ENCODE peak calls at places on chromosomes 5 and 9, in seven cellular contexts. O is NCI-H2171, I is NCI-H748 treated with DMSO at 0.1 percent for 48 hours, L is cardiac fibroblast, Z is Caki2, A is WTC11, C is cardiac muscle cell. F is an unnamed sample.

GRCh38 chr9:71483457-71483856 is 284.9 kb downstream of the CEMIP2 start:
- DNase-seq in O (no peak), I (no peak), L (no peak), Z (no peak), A (no peak), C (no peak), F (no peak)

GRCh38 chr5:168528521-168529360 is at the start of gene FBLL1:
- DNase-seq in O (no peak), I (peak), L (peak), Z (peak), A (peak), C (peak), F (peak)

GRCh38 chr9:117412841-117413240 is 2.0 kb downstream of the ASTN2 start:
- DNase-seq in O (peak), I (peak), L (no peak), Z (no peak), A (no peak), C (no peak), F (no peak)

GRCh38 chr9:122954253-122954691 is 13.5 kb downstream of the RABGAP1 start:
- DNase-seq in O (no peak), I (no peak), L (peak), Z (peak), A (no peak), C (peak), F (no peak)

GRCh38 chr5:147203208-147203607 is 31.6 kb upstream of the STK32A start:
- DNase-seq in O (no peak), I (no peak), L (no peak), Z (no peak), A (no peak), C (no peak), F (no peak)

GRCh38 chr5:157449011-157449723 is 10.8 kb upstream of the NIPAL4 start:
- DNase-seq in O (no peak), I (no peak), L (peak), Z (no peak), A (no peak), C (peak), F (no peak)

GRCh38 chr9:121612511-121612998 is 38.9 kb upstream of the DAB2IP start:
- DNase-seq in O (no peak), I (no peak), L (no peak), Z (no peak), A (no peak), C (no peak), F (no peak)

GRCh38 chr9:69898714-69899209 is 78.1 kb downstream of the CFAP95 start:
- DNase-seq in O (no peak), I (no peak), L (peak), Z (peak), A (no peak), C (peak), F (peak)

GRCh38 chr5:150142189-150142788 is 13.4 kb downstream of the PDGFRB start:
- DNase-seq in O (no peak), I (no peak), L (no peak), Z (no peak), A (no peak), C (no peak), F (no peak)

F was measured in brain microvascular endothelial cell.